ENCODE peak calls at places on chromosomes 11 and 22, in six cellular contexts. U is CD4-positive, alpha-beta T cell; G is putamen; K is neural crest cell; I is WTC11; C is AG08395. R is an unnamed sample.

GRCh38 chr11:60378359-60378758 is at the start of gene MS4A7:
- DNase-seq in C (no peak), U (no peak), G (peak), I (no peak), K (no peak), R (no peak)

GRCh38 chr22:47293368-47294221 is 531.1 kb downstream of the TBC1D22A start:
- DNase-seq in K (no peak), U (no peak), C (no peak), I (no peak), G (no peak), R (no peak)

GRCh38 chr11:108609681-108610080 is 16.1 kb upstream of the EXPH5 start:
- DNase-seq in G (no peak), I (no peak), C (no peak), U (no peak), K (no peak), R (no peak)

GRCh38 chr11:116446048-116446399 is 326.8 kb downstream of the BUD13 start:
- DNase-seq in G (no peak), C (no peak), K (no peak), U (no peak), I (no peak), R (no peak)

GRCh38 chr11:131893103-131893502 is 522.7 kb downstream of the NTM start:
- DNase-seq in U (no peak), I (no peak), K (no peak), C (no peak), G (peak), R (no peak)

GRCh38 chr22:21012446-21013407 is 2.2 kb upstream of the P2RX6 start:
- DNase-seq in I (no peak), K (no peak), C (no peak), U (no peak), G (no peak), R (no peak)

GRCh38 chr22:37008365-37008764 is 10.9 kb downstream of the TST start:
- DNase-seq in I (no peak), C (no peak), G (no peak), U (no peak), K (no peak), R (no peak)

GRCh38 chr11:74650498-74650897 is 58.1 kb downstream of the POLD3 start:
- DNase-seq in C (peak), K (no peak), I (no peak), U (no peak), G (no peak), R (no peak)

GRCh38 chr22:37487559-37487958 is 1.4 kb upstream of the MFNG start:
- DNase-seq in C (no peak), K (no peak), G (no peak), U (no peak), I (no peak), R (no peak)

GRCh38 chr11:61273151-61274078 is 21.7 kb downstream of the VWCE start:
- DNase-seq in I (no peak), K (no peak), C (no peak), G (no peak), U (no peak), R (no peak)

GRCh38 chr22:44787832-44788231 is 35.5 kb downstream of the ARHGAP8 start:
- DNase-seq in U (no peak), C (no peak), G (no peak), K (no peak), I (no peak), R (no peak)

GRCh38 chr11:69536406-69536805 is 54.9 kb downstream of the LINC01488 start:
- DNase-seq in G (no peak), C (no peak), I (no peak), K (no peak), U (no peak), R (no peak)

GRCh38 chr11:13663631-13664071 is 4.8 kb upstream of the FAR1 start:
- DNase-seq in I (no peak), U (no peak), C (peak), G (no peak), K (no peak), R (no peak)

GRCh38 chr11:33329705-33330329 is 72.6 kb downstream of the HIPK3 start:
- DNase-seq in C (peak), U (peak), G (peak), I (peak), K (peak), R (no peak)

GRCh38 chr22:35921777-35922176 is 106.8 kb downstream of the RBFOX2 start:
- DNase-seq in C (peak), I (peak), K (peak), G (peak), U (no peak), R (no peak)

GRCh38 chr11:9982127-9982795 is 311.8 kb downstream of the SBF2 start:
- DNase-seq in G (no peak), K (no peak), C (peak), U (no peak), I (no peak), R (no peak)

GRCh38 chr22:40714514-40714966 is 35.3 kb downstream of the MCHR1 start:
- DNase-seq in G (no peak), I (peak), U (no peak), C (peak), K (peak), R (no peak)

GRCh38 chr11:1292644-1293618 is 16.5 kb downstream of the TOLLIP start:
- DNase-seq in C (no peak), I (no peak), U (no peak), G (no peak), K (no peak), R (no peak)

GRCh38 chr11:69374110-69374981 is 80.4 kb downstream of the MYEOV start:
- DNase-seq in I (no peak), U (no peak), K (no peak), C (no peak), G (no peak), R (peak)

R was measured in CD8-positive, alpha-beta memory T cell.